ENCODE peak calls at places on chromosome 20, in eight cellular contexts. U is adrenal gland, F is ovary, V is aorta, C is fibroblast of lung, O is tibial artery, N is right cardiac atrium, Q is right lobe of liver. J is an unnamed sample.
A peak's percentile ranks its signal among the peaks of the same experiment; 100 is the strongest.

GRCh38 chr20:63238491-63239126 is 2.9 kb downstream of the BIRC7 start:
- DNase-seq in Q (no peak), O (no peak), F (no peak), U (no peak), N (no peak), C (no peak), V (no peak), J (no peak)

GRCh38 chr20:38127011-38127621 is 38.0 kb downstream of the TGM2 start:
- DNase-seq in V (no peak), Q (no peak), O (peak; percentile 69), F (peak; percentile 55), N (peak; percentile 59), U (no peak), C (peak; percentile 78), J (peak; percentile 76)

GRCh38 chr20:44109951-44110361 is 77.0 kb downstream of the JPH2 start:
- DNase-seq in V (no peak), Q (no peak), U (no peak), F (peak; percentile 51), N (no peak), O (no peak), C (no peak), J (no peak)

GRCh38 chr20:14960837-14961236 is 623.4 kb upstream of the FLRT3 start:
- DNase-seq in Q (no peak), O (no peak), U (no peak), N (no peak), F (no peak), C (no peak), V (no peak), J (no peak)

GRCh38 chr20:49214546-49214945 is 4.7 kb upstream of the DDX27 start:
- DNase-seq in Q (no peak), F (no peak), N (no peak), U (no peak), C (no peak), V (no peak), O (no peak), J (no peak)

GRCh38 chr20:21294755-21295154 is 8.4 kb upstream of the XRN2 start:
- DNase-seq in C (no peak), V (no peak), O (no peak), Q (no peak), U (no peak), N (no peak), F (no peak), J (no peak)

GRCh38 chr20:50144362-50144761 is 9.2 kb downstream of the PEDS1 start:
- DNase-seq in N (peak; percentile 77), O (peak; percentile 85), F (no peak), U (no peak), C (peak; percentile 97), Q (peak; percentile 62), V (peak; percentile 81), J (peak; percentile 98)

GRCh38 chr20:48153523-48153922 is 368.2 kb upstream of the SULF2 start:
- DNase-seq in C (no peak), F (peak; percentile 23), U (no peak), O (no peak), N (no peak), V (no peak), Q (no peak), J (no peak)

GRCh38 chr20:50528804-50529351 is 18.7 kb downstream of the PTPN1 start:
- DNase-seq in C (no peak), Q (no peak), V (no peak), N (no peak), O (no peak), F (no peak), U (no peak), J (no peak)

GRCh38 chr20:17644451-17644850 is 37.6 kb downstream of the RRBP1 start:
- DNase-seq in F (peak; percentile 38), V (peak; percentile 57), U (peak; percentile 75), O (no peak), Q (no peak), C (no peak), N (no peak), J (no peak)

GRCh38 chr20:37265152-37265551 is 3.5 kb upstream of the GHRH start:
- DNase-seq in C (no peak), O (no peak), N (no peak), Q (no peak), U (no peak), V (no peak), F (no peak), J (no peak)

GRCh38 chr20:63473555-63474449 is 1.3 kb upstream of the KCNQ2 start:
- DNase-seq in V (no peak), O (no peak), N (no peak), U (no peak), F (no peak), Q (no peak), C (no peak), J (no peak)

GRCh38 chr20:47551841-47552240 is 50.2 kb downstream of the NCOA3 start:
- DNase-seq in V (no peak), U (peak; percentile 44), C (no peak), F (no peak), N (no peak), O (no peak), Q (no peak), J (peak; percentile 26)

GRCh38 chr20:25310921-25311728 is 63.2 kb downstream of the PYGB start:
- DNase-seq in V (peak; percentile 39), Q (peak; percentile 32), O (peak; percentile 22), U (no peak), C (peak; percentile 81), F (peak; percentile 33), N (no peak), J (peak; percentile 69)

GRCh38 chr20:25308083-25308491 is 60.2 kb downstream of the PYGB start:
- DNase-seq in U (no peak), N (peak; percentile 7), V (peak; percentile 34), O (no peak), Q (peak; percentile 24), F (peak; percentile 30), C (no peak), J (no peak)

GRCh38 chr20:25309395-25310267 is 61.7 kb downstream of the PYGB start:
- DNase-seq in C (peak; percentile 90), U (peak; percentile 68), F (peak; percentile 74), Q (peak; percentile 66), O (peak; percentile 56), N (peak; percentile 61), V (peak; percentile 81), J (peak; percentile 87)

GRCh38 chr20:25308671-25309394 is 60.9 kb downstream of the PYGB start:
- DNase-seq in N (peak; percentile 5), V (peak; percentile 50), F (peak; percentile 35), O (no peak), C (peak; percentile 82), U (no peak), Q (peak; percentile 32), J (peak; percentile 81)

DNA sequence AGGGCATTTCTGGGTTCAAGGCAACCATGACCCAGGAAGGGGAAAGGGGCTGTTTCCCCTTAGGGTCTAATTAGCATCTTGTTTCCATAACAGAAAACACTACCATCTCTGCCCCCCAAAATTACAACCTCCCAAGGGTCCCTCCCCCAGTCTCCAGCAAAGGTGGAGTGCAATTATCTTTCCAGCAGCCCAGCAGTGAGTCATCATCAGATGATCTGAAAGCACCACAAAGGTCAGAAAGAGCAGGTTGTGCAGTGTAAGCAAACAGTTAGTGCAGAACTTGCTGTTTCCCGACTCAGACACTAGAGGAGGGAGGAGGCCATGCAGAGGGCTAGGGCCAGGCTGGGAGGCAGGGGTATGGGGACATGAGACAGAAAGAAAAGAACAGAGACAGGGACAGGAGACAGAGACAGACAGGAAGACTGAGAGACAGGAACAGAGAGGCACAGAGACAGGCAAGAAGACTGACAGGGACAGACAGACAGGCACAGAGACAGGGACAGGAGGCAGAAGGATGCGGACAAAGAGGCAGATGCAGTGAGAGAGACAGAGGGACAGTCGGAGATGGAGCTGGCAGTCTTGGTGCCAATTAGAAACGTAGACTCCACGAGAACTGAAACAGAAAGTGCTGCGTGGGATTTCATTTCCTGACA is 62.5 kb downstream of the PYGB start:
- DNase-seq in N (no peak), O (peak; percentile 69), F (peak; percentile 59), Q (peak; percentile 79), U (peak; percentile 74), V (peak; percentile 73), C (peak; percentile 95), J (peak; percentile 93)
- H3K27ac ChIP-seq in N (peak overlapping the region; percentile 70), O (peak overlapping the region; percentile 50), F (peak overlapping the region; percentile 45), Q (peak overlapping the region; percentile 70), U (peak overlapping the region; percentile 98), V (no peak overlapping the region), C (peak overlapping the region; percentile 99), J (peak overlapping the region; percentile 81)

DNA sequence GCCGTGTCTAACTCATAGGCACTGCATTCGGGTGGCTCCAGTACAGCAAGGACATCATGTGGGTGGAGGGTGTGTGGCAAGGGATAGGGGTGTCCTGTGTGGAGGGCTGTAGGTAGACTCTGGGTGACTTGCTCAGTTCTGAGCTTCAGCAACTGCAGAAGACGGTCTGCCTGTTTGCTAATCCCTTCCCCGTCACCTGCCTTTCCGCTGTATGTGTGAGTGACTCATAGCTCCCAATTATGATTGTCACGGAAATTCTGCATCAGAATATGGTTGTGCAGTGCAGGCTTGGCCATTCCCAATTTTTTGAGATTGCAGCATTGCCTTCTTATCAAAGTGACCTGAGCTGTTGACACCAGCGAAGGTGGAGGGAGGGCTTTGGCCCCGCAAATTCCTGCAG is 174.3 kb downstream of the CDH4 start:
- DNase-seq in U (no peak), C (no peak), Q (no peak), F (no peak), O (no peak), N (no peak), V (no peak), J (no peak)
- H3K27ac ChIP-seq in U (no peak overlapping the region), C (no peak overlapping the region), Q (no peak overlapping the region), F (no peak overlapping the region), O (no peak overlapping the region), N (no peak overlapping the region), V (no peak overlapping the region), J (no peak overlapping the region)

DNA sequence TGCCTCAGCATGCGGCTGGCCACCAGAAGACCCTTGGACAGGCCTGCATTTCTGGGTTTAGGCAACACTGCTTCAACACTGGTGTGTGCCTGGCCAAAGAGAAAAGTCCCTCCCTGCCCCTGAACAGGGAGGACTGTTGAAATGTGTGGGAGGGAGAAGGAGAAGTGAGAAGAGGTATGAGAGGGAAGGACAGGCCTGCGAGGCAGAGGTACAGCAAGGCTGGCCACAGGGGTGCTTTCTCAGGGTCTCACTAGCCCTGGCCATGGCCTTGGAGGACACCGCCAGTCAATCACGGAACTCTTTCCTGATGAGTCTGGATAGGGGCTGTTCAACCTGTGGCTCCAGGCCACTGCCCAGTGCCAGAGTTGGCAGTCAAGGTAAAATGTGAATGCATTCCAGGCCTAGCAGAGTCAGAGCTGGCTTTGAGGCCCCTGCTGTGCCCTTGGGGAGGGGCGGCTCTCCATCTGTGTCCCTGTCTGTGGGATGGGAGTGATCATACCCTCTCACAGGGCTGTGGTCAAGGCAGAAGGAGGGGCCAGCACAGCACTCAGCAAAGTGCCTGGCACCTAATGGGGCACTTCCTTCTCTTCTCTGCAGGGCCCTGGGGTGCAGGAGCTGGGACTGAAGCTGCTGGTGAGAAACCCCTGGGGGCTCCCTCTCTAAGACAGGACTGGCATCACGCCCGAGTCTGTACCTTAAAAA is 43.2 kb upstream of the CDH22 start:
- DNase-seq in N (no peak), V (no peak), Q (no peak), U (peak; percentile 39), O (no peak), C (no peak), F (no peak), J (no peak)
- H3K27ac ChIP-seq in N (no peak overlapping the region), V (no peak overlapping the region), Q (no peak overlapping the region), U (peak overlapping the region; percentile 88), O (no peak overlapping the region), C (peak overlapping the region; percentile 56), F (no peak overlapping the region), J (peak overlapping the region; percentile 89)

DNA sequence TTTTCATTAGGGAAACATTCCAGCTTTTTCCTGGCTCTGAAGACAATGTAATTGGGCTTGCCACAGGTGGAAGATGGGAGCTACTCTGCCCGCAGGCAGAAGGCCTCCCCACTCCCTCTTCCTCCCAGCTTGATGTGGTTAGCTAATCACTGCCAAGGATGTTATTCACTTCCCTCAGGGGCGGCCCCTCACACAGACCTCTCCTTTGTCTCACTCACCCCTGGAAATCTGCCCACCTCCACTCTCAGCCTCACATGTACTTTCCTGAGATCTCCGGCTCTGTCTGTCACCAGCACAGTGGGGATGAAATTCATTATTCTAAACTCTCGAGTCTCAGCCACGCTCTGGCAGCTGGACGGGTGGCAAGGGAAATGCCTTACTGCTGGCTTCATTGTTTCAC is 100.7 kb downstream of the ANKRD60 start:
- DNase-seq in N (no peak), U (no peak), O (no peak), V (no peak), C (peak; percentile 43), F (no peak), Q (no peak), J (peak; percentile 83)
- H3K27ac ChIP-seq in N (no peak overlapping the region), U (no peak overlapping the region), O (peak overlapping the region; percentile 85), V (peak overlapping the region; percentile 83), C (no peak overlapping the region), F (no peak overlapping the region), Q (no peak overlapping the region), J (no peak overlapping the region)